ENCODE peak calls at places on chromosomes 7 and 10, in four cellular contexts. One of them, this sample, is unnamed. For H4K20me1, the result is how much of the 10 kb centered on the place peaks cover.

GRCh38 chr7:95933618-95934017 is 161.3 kb downstream of the DYNC1I1 start:
- DNase-seq in mammary epithelial cell: no peak
- DNase-seq in GM23248: no peak
- DNase-seq in hepatocyte: no peak
- DNase-seq in this sample: no peak

GRCh38 chr7:108236681-108237415 is 106.7 kb upstream of the LAMB4 start:
- DNase-seq in mammary epithelial cell: no peak
- DNase-seq in hepatocyte: peak
- DNase-seq in GM23248: no peak
- DNase-seq in this sample: no peak

GRCh38 chr7:22864301-22864700 is 41.7 kb upstream of the TOMM7 start:
- DNase-seq in hepatocyte: no peak
- DNase-seq in GM23248: peak
- DNase-seq in mammary epithelial cell: no peak
- DNase-seq in this sample: no peak

GRCh38 chr10:58239561-58240169 is 28.0 kb downstream of the IPMK start:
- DNase-seq in hepatocyte: no peak
- DNase-seq in GM23248: peak
- DNase-seq in mammary epithelial cell: peak
- DNase-seq in this sample: no peak

GRCh38 chr7:35465791-35466336 is 212.0 kb upstream of the TBX20 start:
- DNase-seq in hepatocyte: no peak
- DNase-seq in mammary epithelial cell: no peak
- DNase-seq in GM23248: no peak
- DNase-seq in this sample: no peak

GRCh38 chr10:31620236-31621151 is 301.5 kb downstream of the ZEB1 start:
- DNase-seq in hepatocyte: no peak
- DNase-seq in GM23248: peak
- DNase-seq in mammary epithelial cell: no peak
- DNase-seq in this sample: no peak

GRCh38 chr10:3570855-3571266 is 214.1 kb downstream of the KLF6 start:
- DNase-seq in hepatocyte: no peak
- DNase-seq in mammary epithelial cell: no peak
- DNase-seq in GM23248: peak
- DNase-seq in this sample: no peak

GRCh38 chr10:61643316-61643751 is 19.4 kb upstream of the CABCOCO1 start:
- DNase-seq in hepatocyte: no peak
- DNase-seq in mammary epithelial cell: peak
- DNase-seq in GM23248: peak
- DNase-seq in this sample: no peak

GRCh38 chr10:127408733-127409132 is 140.4 kb upstream of the NPS start:
- DNase-seq in GM23248: no peak
- DNase-seq in mammary epithelial cell: no peak
- DNase-seq in hepatocyte: no peak
- DNase-seq in this sample: no peak

GRCh38 chr10:28897617-28898464 is 220.5 kb downstream of the BAMBI start:
- DNase-seq in mammary epithelial cell: no peak
- DNase-seq in hepatocyte: no peak
- DNase-seq in GM23248: no peak
- DNase-seq in this sample: no peak

GRCh38 chr7:4809691-4810090 is 34.3 kb downstream of the AP5Z1 start:
- DNase-seq in mammary epithelial cell: no peak
- DNase-seq in GM23248: no peak
- DNase-seq in hepatocyte: no peak
- DNase-seq in this sample: no peak

GRCh38 chr7:18724311-18724710 is 228.8 kb downstream of the HDAC9 start:
- DNase-seq in hepatocyte: no peak
- DNase-seq in mammary epithelial cell: peak
- DNase-seq in GM23248: peak
- DNase-seq in this sample: no peak

GRCh38 chr10:43653746-43654145 is 5.1 kb upstream of the ZNF32 start:
- DNase-seq in GM23248: peak
- DNase-seq in hepatocyte: no peak
- DNase-seq in mammary epithelial cell: no peak
- DNase-seq in this sample: no peak

GRCh38 chr10:86872757-86873156 is 84.7 kb downstream of the MMRN2 start:
- DNase-seq in mammary epithelial cell: no peak
- DNase-seq in hepatocyte: no peak
- DNase-seq in GM23248: no peak
- DNase-seq in this sample: no peak

GRCh38 chr10:17235136-17235535 is 7.1 kb downstream of the VIM start:
- DNase-seq in GM23248: peak
- DNase-seq in mammary epithelial cell: no peak
- DNase-seq in hepatocyte: no peak
- DNase-seq in this sample: no peak

GRCh38 chr10:34145751-34146150 is 669.3 kb downstream of the PARD3 start:
- DNase-seq in mammary epithelial cell: no peak
- DNase-seq in GM23248: peak
- DNase-seq in hepatocyte: no peak
- DNase-seq in this sample: no peak

GRCh38 chr7:119935418-119936025 is 337.5 kb upstream of the KCND2 start:
- DNase-seq in GM23248: peak
- DNase-seq in hepatocyte: peak
- DNase-seq in mammary epithelial cell: peak
- DNase-seq in this sample: no peak

GRCh38 chr10:25101466-25101865 is 73.3 kb upstream of the GPR158 start:
- DNase-seq in mammary epithelial cell: no peak
- DNase-seq in GM23248: no peak
- DNase-seq in hepatocyte: no peak
- DNase-seq in this sample: no peak

GRCh38 chr7:74097937-74098614 is 14.5 kb downstream of the LIMK1 start:
- DNase-seq in mammary epithelial cell: peak
- DNase-seq in hepatocyte: peak
- DNase-seq in GM23248: peak
- DNase-seq in this sample: peak

GRCh38 chr10:11297136-11297535 is 279.5 kb downstream of the CELF2 start:
- DNase-seq in GM23248: no peak
- DNase-seq in mammary epithelial cell: no peak
- DNase-seq in hepatocyte: no peak
- DNase-seq in this sample: no peak

GRCh38 chr10:131448883-131449282 is 137.4 kb upstream of the TCERG1L start:
- DNase-seq in mammary epithelial cell: no peak
- DNase-seq in hepatocyte: no peak
- DNase-seq in GM23248: no peak
- DNase-seq in this sample: no peak

GRCh38 chr7:20016669-20017068 is 200.5 kb downstream of the MACC1 start:
- DNase-seq in hepatocyte: no peak
- DNase-seq in GM23248: no peak
- DNase-seq in mammary epithelial cell: no peak
- DNase-seq in this sample: no peak

GRCh38 chr10:97564776-97565175 is 7.8 kb upstream of the ANKRD2 start:
- DNase-seq in GM23248: no peak
- DNase-seq in hepatocyte: no peak
- DNase-seq in mammary epithelial cell: no peak
- DNase-seq in this sample: no peak

GRCh38 chr10:106711313-106711906 is 453.1 kb downstream of the SORCS1 start:
- DNase-seq in GM23248: peak
- DNase-seq in hepatocyte: peak
- DNase-seq in mammary epithelial cell: peak
- DNase-seq in this sample: no peak

GRCh38 chr7:44980393-44981034 is 1.7 kb upstream of the MYO1G start:
- DNase-seq in GM23248: peak
- DNase-seq in hepatocyte: no peak
- DNase-seq in mammary epithelial cell: no peak
- DNase-seq in this sample: no peak

GRCh38 chr7:130363156-130363847 is 17.0 kb upstream of the CPA1 start:
- DNase-seq in hepatocyte: peak
- DNase-seq in mammary epithelial cell: peak
- DNase-seq in GM23248: peak
- DNase-seq in this sample: peak

GRCh38 chr7:138691166-138691565 is 10.0 kb downstream of the SVOPL start:
- DNase-seq in hepatocyte: no peak
- DNase-seq in mammary epithelial cell: no peak
- DNase-seq in GM23248: no peak
- DNase-seq in this sample: no peak

GRCh38 chr10:72025832-72026231 is 61.6 kb downstream of the CHST3 start:
- DNase-seq in GM23248: no peak
- DNase-seq in mammary epithelial cell: no peak
- DNase-seq in hepatocyte: no peak
- DNase-seq in this sample: no peak

GRCh38 chr7:117582219-117582704 is 102.4 kb downstream of the CFTR start:
- DNase-seq in mammary epithelial cell: no peak
- DNase-seq in GM23248: peak
- DNase-seq in hepatocyte: peak
- DNase-seq in this sample: peak

GRCh38 chr7:30514177-30514576 is 9.5 kb upstream of the GGCT start:
- DNase-seq in hepatocyte: no peak
- DNase-seq in mammary epithelial cell: no peak
- DNase-seq in GM23248: no peak
- DNase-seq in this sample: no peak

GRCh38 chr7:126803060-126803665 is 449.6 kb downstream of the GRM8 start:
- DNase-seq in hepatocyte: peak
- DNase-seq in GM23248: peak
- DNase-seq in mammary epithelial cell: peak
- DNase-seq in this sample: peak

GRCh38 chr7:12951397-12951801 is 264.0 kb downstream of the ARL4A start:
- DNase-seq in mammary epithelial cell: peak
- DNase-seq in hepatocyte: no peak
- DNase-seq in GM23248: peak
- DNase-seq in this sample: peak

GRCh38 chr7:100957832-100958421 is 8.6 kb downstream of the MUC3A start:
- DNase-seq in mammary epithelial cell: peak
- DNase-seq in GM23248: no peak
- DNase-seq in hepatocyte: peak
- DNase-seq in this sample: no peak

GRCh38 chr10:119658274-119658673 is 7.1 kb downstream of the BAG3 start:
- DNase-seq in mammary epithelial cell: peak
- DNase-seq in GM23248: peak
- DNase-seq in hepatocyte: peak
- DNase-seq in this sample: peak

GRCh38 chr7:3029138-3029537 is 14.5 kb downstream of the CARD11 start:
- DNase-seq in GM23248: no peak
- DNase-seq in hepatocyte: no peak
- DNase-seq in mammary epithelial cell: no peak
- DNase-seq in this sample: no peak
- H4K20me1 ChIP-seq in GM23248: under half
- H4K20me1 ChIP-seq in hepatocyte: under half
- H4K20me1 ChIP-seq in mammary epithelial cell: under half
- H4K20me1 ChIP-seq in this sample: under half

DNA sequence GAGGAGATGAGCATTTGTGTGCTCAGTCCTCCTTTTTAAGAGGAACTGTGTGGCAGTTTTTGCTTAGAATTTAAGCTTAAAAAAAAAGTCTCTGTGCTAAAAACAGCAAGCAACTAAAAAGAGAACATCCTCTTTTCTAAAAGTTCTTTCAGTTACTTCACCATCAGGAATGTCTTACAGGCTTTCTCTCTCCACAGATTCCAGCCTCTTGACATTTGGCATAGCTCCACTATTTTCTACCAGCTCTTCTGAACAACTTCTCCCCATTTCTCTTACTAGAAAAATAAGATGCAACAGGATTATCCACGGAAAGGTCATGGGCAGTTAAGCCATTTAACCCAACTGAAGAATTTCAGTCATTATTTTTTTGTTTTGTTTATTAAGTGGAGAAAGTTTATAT is 13.2 kb downstream of the PCLO start:
- DNase-seq in GM23248: no peak
- DNase-seq in hepatocyte: no peak
- DNase-seq in mammary epithelial cell: no peak
- DNase-seq in this sample: no peak
- H3K4me2 ChIP-seq in GM23248: no peak
- H3K4me2 ChIP-seq in hepatocyte: no peak
- H3K4me2 ChIP-seq in mammary epithelial cell: peak
- H3K4me2 ChIP-seq in this sample: no peak

GRCh38 chr7:86975914-86976313 is 83.5 kb downstream of the ELAPOR2 start:
- DNase-seq in mammary epithelial cell: no peak
- DNase-seq in hepatocyte: no peak
- DNase-seq in GM23248: no peak
- DNase-seq in this sample: no peak

GRCh38 chr7:86980223-86980622 is 79.2 kb downstream of the ELAPOR2 start:
- DNase-seq in GM23248: no peak
- DNase-seq in hepatocyte: no peak
- DNase-seq in mammary epithelial cell: no peak
- DNase-seq in this sample: no peak

GRCh38 chr7:86978804-86979506 is 80.5 kb downstream of the ELAPOR2 start:
- DNase-seq in mammary epithelial cell: no peak
- DNase-seq in hepatocyte: no peak
- DNase-seq in GM23248: no peak
- DNase-seq in this sample: no peak

GRCh38 chr7:86975449-86975848 is 84.0 kb downstream of the ELAPOR2 start:
- DNase-seq in GM23248: no peak
- DNase-seq in mammary epithelial cell: no peak
- DNase-seq in hepatocyte: no peak
- DNase-seq in this sample: no peak

GRCh38 chr7:86976958-86977357 is 82.5 kb downstream of the ELAPOR2 start:
- DNase-seq in mammary epithelial cell: no peak
- DNase-seq in GM23248: no peak
- DNase-seq in hepatocyte: no peak
- DNase-seq in this sample: no peak
- TF ChIP-seq EZH2 in mammary epithelial cell: no peak
- TF ChIP-seq EZH2 in GM23248: no peak
- TF ChIP-seq EZH2 in hepatocyte: no peak
- TF ChIP-seq EZH2 in this sample: no peak

GRCh38 chr10:88961266-88961665 is 8.7 kb upstream of the ACTA2 start:
- DNase-seq in hepatocyte: no peak
- DNase-seq in GM23248: no peak
- DNase-seq in mammary epithelial cell: no peak
- DNase-seq in this sample: no peak

GRCh38 chr10:88962336-88962735 is 9.8 kb upstream of the ACTA2 start:
- DNase-seq in hepatocyte: no peak
- DNase-seq in mammary epithelial cell: no peak
- DNase-seq in GM23248: no peak
- DNase-seq in this sample: no peak

GRCh38 chr10:88963318-88963717 is 10.7 kb upstream of the ACTA2 start:
- DNase-seq in GM23248: no peak
- DNase-seq in hepatocyte: no peak
- DNase-seq in mammary epithelial cell: no peak
- DNase-seq in this sample: no peak

GRCh38 chr10:88958721-88959120 is 6.1 kb upstream of the ACTA2 start:
- DNase-seq in hepatocyte: no peak
- DNase-seq in GM23248: peak
- DNase-seq in mammary epithelial cell: peak
- DNase-seq in this sample: no peak

GRCh38 chr10:88960854-88961253 is 8.3 kb upstream of the ACTA2 start:
- DNase-seq in mammary epithelial cell: peak
- DNase-seq in GM23248: peak
- DNase-seq in hepatocyte: no peak
- DNase-seq in this sample: no peak
- H4K20me1 ChIP-seq in mammary epithelial cell: under half
- H4K20me1 ChIP-seq in GM23248: under half
- H4K20me1 ChIP-seq in hepatocyte: under half
- H4K20me1 ChIP-seq in this sample: under half

This sample was measured in PC-9.